ENCODE peak calls at places on chromosome 6, in ten cellular contexts. One of them, this sample, is unnamed.

GRCh38 chr6:21802611-21802899 is 209.0 kb downstream of the SOX4 start:
- DNase-seq in MCF 10A: no peak
- DNase-seq in HFFc6: no peak
- DNase-seq in Caco-2: no peak
- DNase-seq in osteocyte: no peak
- DNase-seq in cardiac fibroblast: no peak
- DNase-seq in HFF-Myc: no peak
- DNase-seq in fibroblast of lung: no peak
- DNase-seq in fibroblast of the aortic adventitia: no peak
- DNase-seq in GM20000: no peak
- DNase-seq in this sample: no peak

GRCh38 chr6:125095501-125096301 is 57.9 kb upstream of the TPD52L1 start:
- DNase-seq in HFF-Myc: no peak
- DNase-seq in MCF 10A: peak; percentile 47
- DNase-seq in GM20000: no peak
- DNase-seq in cardiac fibroblast: peak; percentile 78
- DNase-seq in HFFc6: peak; percentile 69
- DNase-seq in osteocyte: no peak
- DNase-seq in fibroblast of lung: peak; percentile 74
- DNase-seq in Caco-2: no peak
- DNase-seq in fibroblast of the aortic adventitia: peak; percentile 82
- DNase-seq in this sample: no peak

GRCh38 chr6:166582258-166582657 is 4.2 kb downstream of the RAMACL start:
- DNase-seq in osteocyte: no peak
- DNase-seq in fibroblast of lung: peak; percentile 43
- DNase-seq in fibroblast of the aortic adventitia: peak; percentile 30
- DNase-seq in HFF-Myc: no peak
- DNase-seq in MCF 10A: no peak
- DNase-seq in Caco-2: no peak
- DNase-seq in HFFc6: no peak
- DNase-seq in cardiac fibroblast: no peak
- DNase-seq in GM20000: no peak
- DNase-seq in this sample: no peak

GRCh38 chr6:11712760-11713159 is 65.8 kb downstream of the ADTRP start:
- DNase-seq in Caco-2: no peak
- DNase-seq in fibroblast of the aortic adventitia: peak; percentile 57
- DNase-seq in HFF-Myc: no peak
- DNase-seq in osteocyte: peak; percentile 32
- DNase-seq in HFFc6: no peak
- DNase-seq in GM20000: peak; percentile 38
- DNase-seq in fibroblast of lung: peak; percentile 17
- DNase-seq in cardiac fibroblast: peak; percentile 42
- DNase-seq in MCF 10A: peak; percentile 83
- DNase-seq in this sample: no peak

GRCh38 chr6:73728548-73729205 is 32.7 kb downstream of the CD109 start:
- DNase-seq in HFFc6: no peak
- DNase-seq in HFF-Myc: no peak
- DNase-seq in MCF 10A: no peak
- DNase-seq in fibroblast of lung: no peak
- DNase-seq in Caco-2: no peak
- DNase-seq in GM20000: no peak
- DNase-seq in osteocyte: no peak
- DNase-seq in fibroblast of the aortic adventitia: no peak
- DNase-seq in cardiac fibroblast: no peak
- DNase-seq in this sample: no peak

GRCh38 chr6:148758492-148758891 is 11.7 kb downstream of the UST start:
- DNase-seq in HFFc6: no peak
- DNase-seq in Caco-2: no peak
- DNase-seq in MCF 10A: no peak
- DNase-seq in fibroblast of lung: no peak
- DNase-seq in cardiac fibroblast: no peak
- DNase-seq in HFF-Myc: no peak
- DNase-seq in osteocyte: no peak
- DNase-seq in GM20000: peak; percentile 67
- DNase-seq in fibroblast of the aortic adventitia: no peak
- DNase-seq in this sample: no peak

GRCh38 chr6:43276180-43277082 is 21.6 kb upstream of the SLC22A7 start:
- DNase-seq in cardiac fibroblast: no peak
- DNase-seq in osteocyte: no peak
- DNase-seq in MCF 10A: no peak
- DNase-seq in fibroblast of the aortic adventitia: no peak
- DNase-seq in Caco-2: no peak
- DNase-seq in GM20000: peak; percentile 66
- DNase-seq in HFF-Myc: no peak
- DNase-seq in fibroblast of lung: no peak
- DNase-seq in HFFc6: no peak
- DNase-seq in this sample: no peak

GRCh38 chr6:146135167-146135566 is 106.3 kb downstream of the GRM1 start:
- DNase-seq in HFF-Myc: no peak
- DNase-seq in HFFc6: no peak
- DNase-seq in cardiac fibroblast: no peak
- DNase-seq in MCF 10A: no peak
- DNase-seq in fibroblast of lung: peak; percentile 29
- DNase-seq in Caco-2: no peak
- DNase-seq in GM20000: no peak
- DNase-seq in fibroblast of the aortic adventitia: peak; percentile 1
- DNase-seq in osteocyte: no peak
- DNase-seq in this sample: no peak

GRCh38 chr6:89302195-89302770 is 12.8 kb downstream of the GABRR2 start:
- DNase-seq in GM20000: no peak
- DNase-seq in MCF 10A: no peak
- DNase-seq in Caco-2: no peak
- DNase-seq in fibroblast of lung: no peak
- DNase-seq in osteocyte: peak; percentile 83
- DNase-seq in HFFc6: no peak
- DNase-seq in HFF-Myc: no peak
- DNase-seq in cardiac fibroblast: no peak
- DNase-seq in fibroblast of the aortic adventitia: no peak
- DNase-seq in this sample: no peak

GRCh38 chr6:30322527-30323501 is 3.9 kb upstream of the TRIM39 start:
- DNase-seq in cardiac fibroblast: peak; percentile 85
- DNase-seq in HFFc6: peak; percentile 77
- DNase-seq in Caco-2: no peak
- DNase-seq in fibroblast of the aortic adventitia: peak; percentile 41
- DNase-seq in fibroblast of lung: peak; percentile 90
- DNase-seq in GM20000: no peak
- DNase-seq in HFF-Myc: no peak
- DNase-seq in MCF 10A: peak; percentile 64
- DNase-seq in osteocyte: no peak
- DNase-seq in this sample: no peak

GRCh38 chr6:158002249-158002950 is 20.7 kb downstream of the SYNJ2 start:
- DNase-seq in cardiac fibroblast: no peak
- DNase-seq in HFF-Myc: no peak
- DNase-seq in fibroblast of lung: no peak
- DNase-seq in osteocyte: no peak
- DNase-seq in GM20000: no peak
- DNase-seq in Caco-2: peak; percentile 70
- DNase-seq in MCF 10A: no peak
- DNase-seq in HFFc6: no peak
- DNase-seq in fibroblast of the aortic adventitia: no peak
- DNase-seq in this sample: no peak

GRCh38 chr6:15090145-15090579 is 155.7 kb upstream of the JARID2 start:
- DNase-seq in cardiac fibroblast: no peak
- DNase-seq in MCF 10A: no peak
- DNase-seq in fibroblast of the aortic adventitia: peak; percentile 11
- DNase-seq in fibroblast of lung: no peak
- DNase-seq in GM20000: no peak
- DNase-seq in HFFc6: no peak
- DNase-seq in HFF-Myc: no peak
- DNase-seq in osteocyte: no peak
- DNase-seq in Caco-2: no peak
- DNase-seq in this sample: no peak

GRCh38 chr6:7184502-7184901 is 76.7 kb downstream of the RREB1 start:
- DNase-seq in cardiac fibroblast: no peak
- DNase-seq in GM20000: no peak
- DNase-seq in osteocyte: no peak
- DNase-seq in fibroblast of the aortic adventitia: no peak
- DNase-seq in HFF-Myc: no peak
- DNase-seq in MCF 10A: no peak
- DNase-seq in fibroblast of lung: no peak
- DNase-seq in HFFc6: peak; percentile 18
- DNase-seq in Caco-2: no peak
- DNase-seq in this sample: no peak

GRCh38 chr6:129733290-129733689 is 23.3 kb upstream of the ARHGAP18 start:
- DNase-seq in GM20000: no peak
- DNase-seq in HFF-Myc: no peak
- DNase-seq in MCF 10A: no peak
- DNase-seq in osteocyte: no peak
- DNase-seq in fibroblast of the aortic adventitia: no peak
- DNase-seq in Caco-2: no peak
- DNase-seq in fibroblast of lung: no peak
- DNase-seq in HFFc6: no peak
- DNase-seq in cardiac fibroblast: no peak
- DNase-seq in this sample: no peak

GRCh38 chr6:66662196-66662595 is 955.2 kb upstream of the EYS start:
- DNase-seq in HFFc6: no peak
- DNase-seq in cardiac fibroblast: peak; percentile 45
- DNase-seq in osteocyte: no peak
- DNase-seq in MCF 10A: peak; percentile 32
- DNase-seq in HFF-Myc: no peak
- DNase-seq in Caco-2: no peak
- DNase-seq in fibroblast of lung: peak; percentile 14
- DNase-seq in fibroblast of the aortic adventitia: peak; percentile 36
- DNase-seq in GM20000: no peak
- DNase-seq in this sample: no peak

GRCh38 chr6:112640895-112641294 is 293.8 kb downstream of the RFPL4B start:
- DNase-seq in fibroblast of the aortic adventitia: peak; percentile 67
- DNase-seq in MCF 10A: no peak
- DNase-seq in GM20000: no peak
- DNase-seq in osteocyte: no peak
- DNase-seq in HFF-Myc: no peak
- DNase-seq in cardiac fibroblast: peak; percentile 69
- DNase-seq in fibroblast of lung: peak; percentile 95
- DNase-seq in Caco-2: no peak
- DNase-seq in HFFc6: peak; percentile 82
- DNase-seq in this sample: no peak

GRCh38 chr6:20661721-20662120 is 127.5 kb downstream of the CDKAL1 start:
- DNase-seq in cardiac fibroblast: peak; percentile 63
- DNase-seq in Caco-2: no peak
- DNase-seq in GM20000: no peak
- DNase-seq in fibroblast of lung: peak; percentile 48
- DNase-seq in osteocyte: no peak
- DNase-seq in fibroblast of the aortic adventitia: peak; percentile 81
- DNase-seq in HFFc6: no peak
- DNase-seq in MCF 10A: peak; percentile 80
- DNase-seq in HFF-Myc: no peak
- DNase-seq in this sample: no peak

GRCh38 chr6:55180258-55180657 is 5.9 kb downstream of the HCRTR2 start:
- DNase-seq in Caco-2: no peak
- DNase-seq in fibroblast of the aortic adventitia: no peak
- DNase-seq in fibroblast of lung: no peak
- DNase-seq in HFF-Myc: no peak
- DNase-seq in GM20000: no peak
- DNase-seq in HFFc6: no peak
- DNase-seq in osteocyte: no peak
- DNase-seq in cardiac fibroblast: no peak
- DNase-seq in MCF 10A: peak; percentile 1
- DNase-seq in this sample: no peak

GRCh38 chr6:53348436-53349208 is at the start of gene ELOVL5:
- DNase-seq in fibroblast of the aortic adventitia: peak; percentile 99
- DNase-seq in fibroblast of lung: peak; percentile 99
- DNase-seq in GM20000: peak; percentile 90
- DNase-seq in HFFc6: peak; percentile 98
- DNase-seq in Caco-2: peak; percentile 93
- DNase-seq in cardiac fibroblast: peak; percentile 99
- DNase-seq in osteocyte: peak; percentile 98
- DNase-seq in MCF 10A: peak; percentile 90
- DNase-seq in HFF-Myc: peak; percentile 91
- DNase-seq in this sample: peak; percentile 99
- TF ChIP-seq CTCF in fibroblast of the aortic adventitia: no peak
- TF ChIP-seq CTCF in fibroblast of lung: no peak
- TF ChIP-seq CTCF in GM20000: no peak
- TF ChIP-seq CTCF in HFFc6: no peak
- TF ChIP-seq CTCF in Caco-2: no peak
- TF ChIP-seq CTCF in cardiac fibroblast: no peak
- TF ChIP-seq CTCF in osteocyte: no peak
- TF ChIP-seq CTCF in MCF 10A: no peak
- TF ChIP-seq CTCF in HFF-Myc: no peak
- TF ChIP-seq CTCF in this sample: no peak

GRCh38 chr6:160767647-160768019 is 65.6 kb downstream of the PLG start:
- DNase-seq in fibroblast of lung: no peak
- DNase-seq in MCF 10A: no peak
- DNase-seq in GM20000: no peak
- DNase-seq in Caco-2: no peak
- DNase-seq in HFF-Myc: no peak
- DNase-seq in HFFc6: no peak
- DNase-seq in cardiac fibroblast: no peak
- DNase-seq in fibroblast of the aortic adventitia: no peak
- DNase-seq in osteocyte: no peak
- DNase-seq in this sample: no peak
- TF ChIP-seq CTCF in fibroblast of lung: no peak
- TF ChIP-seq CTCF in MCF 10A: no peak
- TF ChIP-seq CTCF in GM20000: no peak
- TF ChIP-seq CTCF in Caco-2: no peak
- TF ChIP-seq CTCF in HFF-Myc: no peak
- TF ChIP-seq CTCF in HFFc6: no peak
- TF ChIP-seq CTCF in cardiac fibroblast: no peak
- TF ChIP-seq CTCF in fibroblast of the aortic adventitia: no peak
- TF ChIP-seq CTCF in osteocyte: peak; percentile 39
- TF ChIP-seq CTCF in this sample: no peak

DNA sequence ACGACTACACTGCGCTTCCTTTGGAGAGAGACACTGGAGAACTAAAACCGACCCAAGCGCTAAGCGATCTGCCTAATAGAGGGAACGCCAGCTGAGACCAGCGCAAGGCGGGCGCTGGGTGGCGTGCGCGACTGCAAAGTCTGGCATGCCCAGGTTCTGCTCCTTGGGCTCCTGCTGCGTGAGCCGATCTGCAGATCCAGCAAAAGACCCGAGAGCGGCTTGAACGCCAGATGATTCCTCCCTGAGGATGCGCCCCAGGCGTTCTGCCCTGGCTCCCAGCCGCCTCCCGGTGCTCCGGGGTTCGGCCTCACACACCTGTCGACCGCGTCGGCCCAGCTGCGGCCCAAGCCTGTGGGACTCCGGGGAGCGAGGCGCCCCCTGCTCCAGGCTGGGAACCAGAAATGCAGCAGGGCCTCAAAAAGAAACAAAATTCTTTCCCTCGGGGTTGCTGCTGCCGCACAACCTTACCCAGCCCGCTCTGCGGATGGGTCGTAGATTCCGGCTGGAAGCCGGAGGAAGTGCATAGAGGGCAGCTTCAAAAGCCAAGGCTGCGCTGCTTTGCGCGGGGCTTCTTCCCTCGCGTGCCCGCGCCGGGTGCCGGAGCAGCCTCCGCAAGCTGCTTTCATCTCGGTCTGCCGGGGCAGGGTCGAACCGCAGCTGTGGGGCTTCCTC is 17.9 kb upstream of the PRDM13 start:
- DNase-seq in cardiac fibroblast: peak; percentile 61
- DNase-seq in MCF 10A: peak; percentile 58
- DNase-seq in Caco-2: peak; percentile 81
- DNase-seq in GM20000: peak; percentile 78
- DNase-seq in HFF-Myc: peak; percentile 35
- DNase-seq in fibroblast of the aortic adventitia: peak; percentile 61
- DNase-seq in fibroblast of lung: peak; percentile 71
- DNase-seq in HFFc6: peak; percentile 50
- DNase-seq in osteocyte: peak; percentile 89
- DNase-seq in this sample: no peak
- TF ChIP-seq CTCF in cardiac fibroblast: peak; percentile 42
- TF ChIP-seq CTCF in MCF 10A: peak; percentile 31
- TF ChIP-seq CTCF in Caco-2: peak; percentile 67
- TF ChIP-seq CTCF in GM20000: peak; percentile 75
- TF ChIP-seq CTCF in HFF-Myc: peak; percentile 61
- TF ChIP-seq CTCF in fibroblast of the aortic adventitia: peak; percentile 53
- TF ChIP-seq CTCF in fibroblast of lung: peak; percentile 44
- TF ChIP-seq CTCF in HFFc6: peak; percentile 60
- TF ChIP-seq CTCF in osteocyte: peak; percentile 68
- TF ChIP-seq CTCF in this sample: no peak

GRCh38 chr6:42084889-42085288 is 34.6 kb downstream of the TAF8 start:
- DNase-seq in HFF-Myc: no peak
- DNase-seq in HFFc6: no peak
- DNase-seq in Caco-2: no peak
- DNase-seq in MCF 10A: no peak
- DNase-seq in GM20000: no peak
- DNase-seq in osteocyte: no peak
- DNase-seq in cardiac fibroblast: peak; percentile 24
- DNase-seq in fibroblast of the aortic adventitia: peak; percentile 19
- DNase-seq in fibroblast of lung: no peak
- DNase-seq in this sample: no peak
- TF ChIP-seq CTCF in HFF-Myc: no peak
- TF ChIP-seq CTCF in HFFc6: peak; percentile 18
- TF ChIP-seq CTCF in Caco-2: no peak
- TF ChIP-seq CTCF in MCF 10A: no peak
- TF ChIP-seq CTCF in GM20000: no peak
- TF ChIP-seq CTCF in osteocyte: no peak
- TF ChIP-seq CTCF in cardiac fibroblast: peak; percentile 22
- TF ChIP-seq CTCF in fibroblast of the aortic adventitia: peak; percentile 38
- TF ChIP-seq CTCF in fibroblast of lung: peak; percentile 49
- TF ChIP-seq CTCF in this sample: no peak

This sample was measured in mesothelial cell of epicardium.